ENCODE peak calls at places on chromosomes 4 and X, in five cellular contexts. O is CD4-positive, alpha-beta T cell; X is HS-5; F is left cardiac atrium; N is NCI-H1092. Y is an unnamed sample.

GRCh38 chr4:78672441-78672815 is 103.7 kb upstream of the BMP2K start:
- DNase-seq in O (no peak), X (no peak), F (no peak), N (no peak), Y (no peak)

GRCh38 chr4:7434766-7435150 is at the start of gene PSAPL1:
- DNase-seq in O (no peak), X (peak), F (peak), N (no peak), Y (peak)

GRCh38 chrX:136810493-136810892 is 29.8 kb upstream of the ARHGEF6 start:
- DNase-seq in O (no peak), X (no peak), F (no peak), N (no peak), Y (no peak)

GRCh38 chr4:139768366-139768765 is 102.7 kb downstream of the MGST2 start:
- DNase-seq in O (no peak), X (no peak), F (no peak), N (no peak), Y (no peak)

GRCh38 chr4:145154573-145154972 is 25.8 kb downstream of the OTUD4 start:
- DNase-seq in O (no peak), X (no peak), F (no peak), N (no peak), Y (no peak)

GRCh38 chrX:80808854-80809493 is 703 bp downstream of the BRWD3 start:
- DNase-seq in O (peak), X (no peak), F (no peak), N (peak), Y (no peak)

GRCh38 chr4:100100985-100101384 is 89.3 kb downstream of the DDIT4L start:
- DNase-seq in O (no peak), X (no peak), F (no peak), N (no peak), Y (no peak)

GRCh38 chrX:53900623-53901022 is 143.7 kb downstream of the PHF8 start:
- DNase-seq in O (no peak), X (no peak), F (no peak), N (no peak), Y (no peak)

GRCh38 chr4:126784966-126785580 is 847.7 kb upstream of the INTU start:
- DNase-seq in O (no peak), X (no peak), F (no peak), N (no peak), Y (no peak)

GRCh38 chr4:168790898-168791297 is 219.2 kb downstream of the CBR4 start:
- DNase-seq in O (no peak), X (no peak), F (no peak), N (no peak), Y (no peak)

GRCh38 chrX:14528629-14529287 is 578 bp upstream of the GLRA2 start:
- DNase-seq in O (peak), X (peak), F (peak), N (peak), Y (no peak)

GRCh38 chrX:150775569-150776350 is 82.6 kb downstream of the MTMR1 start:
- DNase-seq in O (no peak), X (no peak), F (no peak), N (no peak), Y (no peak)

GRCh38 chr4:89641367-89641687 is 195.6 kb downstream of the SNCA start:
- DNase-seq in O (no peak), X (no peak), F (no peak), N (no peak), Y (no peak)

GRCh38 chr4:102606846-102607440 is 105.8 kb downstream of the NFKB1 start:
- DNase-seq in O (no peak), X (no peak), F (no peak), N (no peak), Y (no peak)

GRCh38 chr4:109649872-109650271 is 53.4 kb downstream of the CASP6 start:
- DNase-seq in O (no peak), X (no peak), F (no peak), N (no peak), Y (no peak)

GRCh38 chrX:23612846-23613245 is 54.4 kb upstream of the PRDX4 start:
- DNase-seq in O (no peak), X (no peak), F (no peak), N (no peak), Y (no peak)

GRCh38 chr4:84648185-84648584 is 65.3 kb downstream of the CDS1 start:
- DNase-seq in O (no peak), X (no peak), F (no peak), N (no peak), Y (no peak)

Y was measured in kidney glomerular epithelial cell.